ENCODE peak calls at places on chromosomes 6 and 20, in five cellular contexts. A is psoas muscle, T is K562, S is uterus, Z is left ventricle myocardium inferior. G is an unnamed sample.

GRCh38 chr20:46350201-46350985 is 42.1 kb upstream of the CDH22 start:
- DNase-seq in A (no peak), T (peak), S (no peak), Z (no peak), G (no peak)

GRCh38 chr6:109527989-109528388 is 45.0 kb upstream of the ZBTB24 start:
- DNase-seq in A (no peak), T (peak), S (no peak), Z (no peak), G (no peak)

GRCh38 chr20:21450572-21450971 is 53.2 kb upstream of the NKX2-4 start:
- DNase-seq in A (no peak), T (no peak), S (no peak), Z (no peak), G (no peak)

GRCh38 chr20:7161690-7162089 is 394.2 kb downstream of the BMP2 start:
- DNase-seq in A (no peak), T (no peak), S (no peak), Z (no peak), G (no peak)

GRCh38 chr6:133645000-133645619 is 243.8 kb upstream of the TCF21 start:
- DNase-seq in A (no peak), T (no peak), S (no peak), Z (no peak), G (no peak)

GRCh38 chr6:157790548-157791160 is 32.4 kb upstream of the SNX9 start:
- DNase-seq in A (no peak), T (peak), S (no peak), Z (no peak), G (no peak)

GRCh38 chr6:43287717-43288679 is 10.1 kb upstream of the SLC22A7 start:
- DNase-seq in A (peak), T (no peak), S (no peak), Z (no peak), G (no peak)

GRCh38 chr20:19786311-19786710 is 28.3 kb downstream of the RIN2 start:
- DNase-seq in A (no peak), T (no peak), S (peak), Z (peak), G (peak)

GRCh38 chr6:142934599-142934998 is 10.4 kb downstream of the HIVEP2 start:
- DNase-seq in A (no peak), T (no peak), S (no peak), Z (no peak), G (no peak)

GRCh38 chr20:13205402-13205801 is 15.7 kb upstream of the ISM1 start:
- DNase-seq in A (no peak), T (no peak), S (no peak), Z (no peak), G (no peak)

GRCh38 chr6:44258325-44258863 is 1.1 kb upstream of the SLC35B2 start:
- DNase-seq in A (no peak), T (no peak), S (no peak), Z (no peak), G (no peak)

GRCh38 chr6:133040025-133040838 is 200.9 kb upstream of the EYA4 start:
- DNase-seq in A (no peak), T (peak), S (no peak), Z (no peak), G (no peak)

GRCh38 chr20:32021091-32021490 is 10.9 kb downstream of the CCM2L start:
- DNase-seq in A (no peak), T (no peak), S (no peak), Z (no peak), G (no peak)

GRCh38 chr6:31446481-31446880 is 43.1 kb downstream of the MICA start:
- DNase-seq in A (no peak), T (no peak), S (no peak), Z (no peak), G (no peak)

DNA sequence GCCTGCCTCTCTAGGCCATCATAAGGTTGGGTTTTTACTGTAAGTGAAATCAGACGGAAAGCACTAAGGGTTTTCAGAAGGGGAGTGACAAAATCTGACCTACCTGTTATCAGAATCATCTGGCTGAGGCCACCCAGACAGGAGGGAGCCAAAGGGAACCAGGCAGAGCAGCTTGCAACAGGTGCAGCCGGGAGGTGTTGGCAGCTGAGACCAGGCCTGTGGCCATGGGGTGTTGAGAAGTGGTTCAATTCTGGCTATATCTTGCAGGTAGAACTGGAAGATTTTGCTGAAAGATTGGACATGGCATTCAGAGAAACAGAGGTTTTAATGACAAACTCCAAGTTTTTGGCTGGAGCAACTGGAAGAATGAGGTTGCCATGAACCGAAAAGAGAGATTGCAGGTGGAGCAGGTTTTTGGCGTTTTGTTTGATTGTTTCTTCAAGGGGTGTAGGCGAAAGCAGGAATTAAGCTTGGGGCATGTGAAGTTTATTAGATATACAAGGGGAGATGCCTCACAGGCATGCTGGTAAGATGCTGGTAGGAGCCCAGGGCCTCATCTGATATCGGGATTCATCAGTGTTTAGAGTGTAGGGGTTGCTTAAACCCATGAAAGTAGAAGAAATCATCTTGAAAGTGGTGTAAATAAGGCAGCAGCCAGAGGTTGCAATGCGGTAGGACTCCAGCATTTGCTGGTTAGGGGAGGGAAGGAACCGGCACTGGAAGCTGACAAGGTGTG is 35.1 kb upstream of the MAP3K4 start:
- DNase-seq in A (no peak), T (no peak), S (no peak), Z (no peak), G (no peak)
- H3K27ac ChIP-seq in A (no peak), T (no peak), S (no peak), Z (no peak), G (no peak)

GRCh38 chr6:41174610-41175009 is 11.7 kb upstream of the TREM2 start:
- DNase-seq in A (no peak), T (no peak), S (no peak), Z (no peak), G (no peak)

GRCh38 chr6:41176189-41176588 is 13.3 kb upstream of the TREM2 start:
- DNase-seq in A (no peak), T (no peak), S (no peak), Z (no peak), G (no peak)

GRCh38 chr6:41177695-41178094 is 14.8 kb upstream of the TREM2 start:
- DNase-seq in A (no peak), T (no peak), S (no peak), Z (no peak), G (no peak)

GRCh38 chr6:41175084-41175483 is 12.2 kb upstream of the TREM2 start:
- DNase-seq in A (no peak), T (no peak), S (no peak), Z (no peak), G (no peak)

DNA sequence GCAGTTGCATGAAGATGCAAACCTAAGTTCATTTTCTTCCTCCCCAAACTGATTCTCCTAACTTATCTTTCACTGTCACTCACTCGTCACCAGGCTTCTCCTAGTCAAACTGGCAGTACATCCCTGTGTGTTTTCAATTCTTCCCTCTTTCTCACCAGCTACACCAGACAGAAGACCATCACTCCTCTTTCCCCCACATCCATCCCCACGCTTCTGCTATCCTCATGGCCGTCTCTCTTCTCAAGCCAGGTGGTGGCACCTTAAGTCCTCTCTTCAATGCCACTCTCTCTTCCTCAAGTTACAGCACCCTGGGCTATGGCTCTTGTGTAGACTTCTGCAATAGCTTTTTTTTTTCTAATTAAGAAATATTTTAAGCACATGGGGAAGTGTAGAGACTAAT is 14.4 kb upstream of the TREM2 start:
- DNase-seq in A (no peak), T (no peak), S (no peak), Z (no peak), G (no peak)
- H3K4me3 ChIP-seq in A (no peak), T (no peak), S (no peak), Z (no peak), G (no peak)

GRCh38 chr20:58647814-58648501 is 3.1 kb upstream of the STX16 start:
- DNase-seq in A (no peak), T (no peak), S (peak), Z (no peak), G (no peak)

GRCh38 chr20:58650181-58650775 is 805 bp upstream of the STX16 start:
- DNase-seq in A (no peak), T (peak), S (no peak), Z (peak), G (no peak)

GRCh38 chr20:58651548-58651822 is 402 bp downstream of the STX16 start:
- DNase-seq in A (no peak), T (no peak), S (peak), Z (no peak), G (no peak)

GRCh38 chr20:58650776-58651547 is at the start of gene STX16:
- DNase-seq in A (peak), T (peak), S (peak), Z (peak), G (peak)

GRCh38 chr20:58649288-58650180 is 1.5 kb upstream of the STX16 start:
- DNase-seq in A (peak), T (no peak), S (no peak), Z (peak), G (no peak)
- H3K27ac ChIP-seq in A (peak), T (no peak), S (peak), Z (peak), G (peak)

DNA sequence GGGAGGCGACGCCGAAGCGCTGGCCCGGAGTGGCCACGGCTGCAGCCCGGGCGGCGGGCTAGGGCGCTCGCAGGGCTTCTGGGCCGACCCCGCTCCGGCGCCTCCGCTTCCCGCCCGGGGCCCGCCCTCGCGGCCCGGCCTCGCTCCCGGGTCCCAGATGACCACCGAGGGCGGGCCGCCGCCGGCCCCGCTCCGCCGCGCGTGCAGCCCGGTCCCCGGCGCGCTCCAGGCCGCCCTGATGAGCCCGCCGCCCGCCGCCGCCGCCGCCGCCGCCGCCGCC is 355 bp downstream of the FOXF2 start:
- DNase-seq in A (no peak), T (no peak), S (no peak), Z (no peak), G (no peak)
- H3K4me3 ChIP-seq in A (peak), T (no peak), S (peak), Z (peak), G (peak)

GRCh38 chr20:53609501-53610445 is 16.1 kb upstream of the ZNF217 start:
- DNase-seq in A (peak), T (peak), S (no peak), Z (peak), G (no peak)
- H3K27ac ChIP-seq in A (no peak), T (peak), S (peak), Z (peak), G (no peak)

G was measured in gastrocnemius medialis.